ENCODE peak calls at places on chromosomes 3 and 15, in eight cellular contexts. H, B, S, W, M, X, Z and I are unnamed samples.

GRCh38 chr3:173066044-173066679 is 74.9 kb downstream of the SPATA16 start:
- DNase-seq in M (no peak), S (no peak), X (peak; percentile 6), H (peak; percentile 9), W (no peak), B (peak; percentile 28), Z (no peak), I (no peak)

GRCh38 chr15:51097553-51098330 is 3.0 kb upstream of the TNFAIP8L3 start:
- DNase-seq in S (no peak), B (peak; percentile 69), M (no peak), Z (no peak), H (peak; percentile 59), W (peak; percentile 46), X (no peak), I (peak; percentile 59)

GRCh38 chr3:27134165-27134796 is 234.9 kb downstream of the NEK10 start:
- DNase-seq in W (peak; percentile 53), H (peak; percentile 70), X (peak; percentile 78), S (peak; percentile 27), M (peak; percentile 65), Z (peak; percentile 42), B (peak; percentile 80), I (peak; percentile 46)

GRCh38 chr15:52124270-52124878 is 11.8 kb upstream of the BCL2L10 start:
- DNase-seq in M (no peak), Z (no peak), X (no peak), B (no peak), S (no peak), W (peak; percentile 48), H (peak; percentile 92), I (peak; percentile 62)

GRCh38 chr15:68152342-68152741 is 52.8 kb downstream of the CALML4 start:
- DNase-seq in H (peak; percentile 49), X (no peak), B (peak; percentile 54), M (no peak), W (no peak), Z (no peak), S (no peak), I (no peak)

GRCh38 chr3:63232764-63233396 is 45.2 kb upstream of the SYNPR start:
- DNase-seq in W (peak; percentile 0), H (peak; percentile 31), S (no peak), X (peak; percentile 33), M (no peak), Z (no peak), B (peak; percentile 6), I (no peak)

GRCh38 chr3:70021267-70021666 is 21.7 kb downstream of the SAMMSON start:
- DNase-seq in W (no peak), X (no peak), Z (no peak), S (no peak), B (no peak), M (no peak), H (no peak), I (no peak)

GRCh38 chr3:52529376-52530333 is 4.0 kb downstream of the NT5DC2 start:
- DNase-seq in Z (no peak), W (no peak), B (peak; percentile 28), M (peak; percentile 18), H (no peak), S (no peak), X (no peak), I (no peak)

GRCh38 chr3:115980709-115981108 is 357.4 kb downstream of the GAP43 start:
- DNase-seq in H (no peak), W (no peak), M (no peak), B (no peak), Z (no peak), S (no peak), X (no peak), I (no peak)

GRCh38 chr3:20683912-20684311 is 497.9 kb upstream of the SGO1 start:
- DNase-seq in Z (no peak), H (no peak), M (no peak), S (peak; percentile 53), X (no peak), B (no peak), W (peak; percentile 61), I (no peak)

GRCh38 chr15:69812881-69813280 is 284.8 kb downstream of the TLE3 start:
- DNase-seq in Z (no peak), S (no peak), M (peak; percentile 64), B (no peak), W (no peak), H (no peak), X (peak; percentile 48), I (no peak)

GRCh38 chr3:51929420-51930003 is 12.2 kb downstream of the RRP9 start:
- DNase-seq in H (peak; percentile 14), W (no peak), X (peak; percentile 53), Z (no peak), M (no peak), B (peak; percentile 17), S (no peak), I (peak; percentile 30)

GRCh38 chr3:187263270-187263669 is 28.3 kb downstream of the MASP1 start:
- DNase-seq in M (no peak), S (no peak), H (no peak), W (peak; percentile 54), B (no peak), X (no peak), Z (no peak), I (no peak)

GRCh38 chr3:124202754-124203153 is 210.8 kb upstream of the ROPN1 start:
- DNase-seq in M (peak; percentile 39), H (no peak), Z (no peak), X (no peak), B (no peak), S (no peak), W (no peak), I (no peak)

GRCh38 chr15:93040288-93041158 is 48.5 kb downstream of the RGMA start:
- DNase-seq in X (no peak), B (no peak), M (peak; percentile 10), W (no peak), S (no peak), Z (no peak), H (no peak), I (no peak)

DNA sequence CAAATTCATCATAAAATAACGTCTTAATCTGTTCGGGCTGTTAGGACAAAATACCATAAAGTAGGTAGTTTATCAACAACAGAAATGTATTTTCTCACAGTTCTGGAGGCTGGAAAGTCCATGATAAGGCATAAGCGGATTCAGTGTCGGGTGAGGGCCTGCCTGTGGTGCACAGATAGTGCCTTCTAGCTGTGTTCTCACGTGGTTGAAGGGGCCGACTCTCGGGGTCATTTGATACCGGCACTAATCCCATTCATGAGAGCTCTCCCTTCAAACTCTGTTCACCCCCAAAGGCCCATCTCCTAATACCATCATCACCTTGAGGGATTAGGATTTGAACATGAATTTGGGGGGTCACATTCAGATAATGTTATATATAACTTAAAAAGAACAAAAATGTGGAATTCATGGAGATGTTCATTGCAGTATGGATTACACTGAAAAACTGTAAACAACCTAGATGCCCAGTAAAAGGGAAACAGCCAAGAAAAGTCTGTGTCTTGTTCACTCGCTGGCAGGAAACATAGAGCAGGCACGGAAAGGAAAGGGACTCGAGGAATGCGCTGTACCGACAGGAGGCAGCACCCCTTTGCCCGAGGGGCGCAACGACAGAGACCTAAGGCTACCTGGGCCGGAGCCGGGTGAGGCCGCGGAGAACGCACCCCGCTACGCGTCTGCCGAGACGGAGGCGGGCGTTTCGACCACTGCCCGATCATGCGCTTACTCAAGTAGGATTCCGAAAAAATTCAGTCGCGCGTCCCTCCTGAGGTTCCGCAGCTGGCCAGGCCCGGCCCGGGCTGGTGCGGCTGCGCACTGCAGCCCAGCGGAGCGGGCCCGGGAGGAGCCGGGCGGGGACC is 1.1 kb upstream of the MAN2A2 start:
- DNase-seq in M (peak; percentile 87), W (peak; percentile 58), B (peak; percentile 81), Z (no peak), H (peak; percentile 66), S (peak; percentile 13), X (peak; percentile 91), I (peak; percentile 94)
- TF ChIP-seq CTCF in M (peak; percentile 85), W (peak; percentile 83), B (peak; percentile 62), Z (peak; percentile 82), H (peak; percentile 97), S (peak; percentile 86), X (peak; percentile 65), I (peak; percentile 92)

GRCh38 chr15:64151727-64152506 is at the start of gene SNX22:
- DNase-seq in Z (no peak), M (peak; percentile 61), X (peak; percentile 56), B (no peak), W (no peak), H (no peak), S (no peak), I (peak; percentile 23)
- TF ChIP-seq CTCF in Z (no peak), M (no peak), X (no peak), B (no peak), W (no peak), H (no peak), S (no peak), I (no peak)

DNA sequence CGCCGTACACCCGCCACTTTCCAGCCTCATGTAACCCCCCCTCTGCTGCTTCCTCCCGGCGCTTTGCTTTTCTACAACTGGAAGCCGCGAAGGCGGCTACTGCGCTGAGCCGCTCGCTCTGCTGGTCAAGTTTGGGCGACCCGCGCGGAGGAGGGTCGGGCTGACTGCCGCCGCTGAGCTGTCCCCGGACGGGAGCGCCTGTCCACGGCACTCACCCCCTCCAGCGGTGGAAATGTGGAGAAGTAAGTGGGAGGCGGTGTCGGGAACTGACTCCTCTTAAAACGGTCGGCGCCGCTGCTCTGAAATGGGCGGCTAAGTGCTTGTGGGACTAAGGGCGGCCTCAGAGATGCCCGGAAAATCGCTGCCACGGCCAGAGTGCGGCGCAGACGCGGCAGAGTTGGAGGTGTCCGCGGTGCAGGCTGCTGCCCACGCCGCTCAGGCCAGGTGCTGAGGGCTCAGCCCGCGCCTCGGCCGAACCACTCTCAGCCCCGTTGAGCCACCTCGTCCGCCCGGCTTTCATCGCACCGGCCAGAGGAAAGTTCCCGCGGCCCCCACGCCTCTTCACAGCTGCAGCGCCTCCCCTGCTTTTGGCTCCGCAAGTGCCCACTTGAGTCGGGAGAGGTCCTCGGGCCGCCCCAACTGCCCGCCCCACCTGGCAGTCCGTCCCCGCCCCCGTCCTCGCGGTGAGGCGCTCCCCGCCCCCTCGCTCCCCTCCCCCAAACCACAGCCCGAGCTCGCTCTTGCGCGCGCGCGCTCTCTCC is 394 bp upstream of the EPHA6 start:
- DNase-seq in M (peak; percentile 42), Z (no peak), B (peak; percentile 72), X (peak; percentile 77), W (peak; percentile 25), H (peak; percentile 24), S (no peak), I (peak; percentile 33)
- TF ChIP-seq CTCF in M (no peak), Z (peak; percentile 24), B (peak; percentile 18), X (peak; percentile 20), W (no peak), H (peak; percentile 25), S (peak; percentile 26), I (no peak)

GRCh38 chr3:71987089-71987735 is 202.3 kb upstream of the PROK2 start:
- DNase-seq in X (no peak), S (no peak), H (no peak), W (peak; percentile 33), Z (no peak), M (no peak), B (peak; percentile 39), I (no peak)
- TF ChIP-seq CTCF in X (peak; percentile 29), S (peak; percentile 56), H (peak; percentile 43), W (peak; percentile 68), Z (peak; percentile 48), M (no peak), B (peak; percentile 19), I (no peak)